ENCODE peak calls at places on chromosomes 11 and 22, in four cellular contexts. C, G, P and Z are unnamed samples.
A peak's percentile ranks its signal among the peaks of the same experiment; 100 is the strongest.

GRCh38 chr11:24386551-24387404 is 110.1 kb upstream of the LUZP2 start:
- DNase-seq in C (no peak), G (no peak), P (peak; percentile 12), Z (peak; percentile 9)

GRCh38 chr22:30773919-30774318 is 79.2 kb downstream of the OSBP2 start:
- DNase-seq in C (no peak), G (no peak), P (no peak), Z (no peak)

GRCh38 chr22:33255781-33256180 is 197.6 kb upstream of the SYN3 start:
- DNase-seq in C (no peak), G (no peak), P (no peak), Z (no peak)

GRCh38 chr11:133040289-133040893 is 491.9 kb downstream of the OPCML start:
- DNase-seq in C (no peak), G (no peak), P (no peak), Z (peak; percentile 8)

GRCh38 chr11:44404736-44405395 is 94.9 kb upstream of the ALX4 start:
- DNase-seq in C (no peak), G (no peak), P (no peak), Z (no peak)

GRCh38 chr11:17063171-17064002 is 14.1 kb downstream of the RPS13 start:
- DNase-seq in C (peak; percentile 42), G (peak; percentile 17), P (peak; percentile 54), Z (peak; percentile 38)

GRCh38 chr11:112797653-112798293 is 163.4 kb upstream of the NCAM1 start:
- DNase-seq in C (no peak), G (no peak), P (peak; percentile 3), Z (no peak)

GRCh38 chr11:41201156-41201555 is 258.3 kb downstream of the LRRC4C start:
- DNase-seq in C (no peak), G (no peak), P (peak; percentile 21), Z (peak; percentile 71)

GRCh38 chr11:8812438-8812837 is 98.6 kb upstream of the AKIP1 start:
- DNase-seq in C (no peak), G (no peak), P (peak; percentile 35), Z (no peak)

GRCh38 chr11:121250843-121251242 is 41.7 kb upstream of the SC5D start:
- DNase-seq in C (no peak), G (no peak), P (no peak), Z (no peak)

GRCh38 chr11:986270-986951 is 50.1 kb downstream of the MUC6 start:
- DNase-seq in C (no peak), G (no peak), P (no peak), Z (no peak)

GRCh38 chr22:29263791-29264216 is 4.0 kb downstream of the RHBDD3 start:
- DNase-seq in C (no peak), G (no peak), P (no peak), Z (no peak)
- TF ChIP-seq ZNF274 in C (no peak), G (no peak), P (no peak), Z (no peak)

DNA sequence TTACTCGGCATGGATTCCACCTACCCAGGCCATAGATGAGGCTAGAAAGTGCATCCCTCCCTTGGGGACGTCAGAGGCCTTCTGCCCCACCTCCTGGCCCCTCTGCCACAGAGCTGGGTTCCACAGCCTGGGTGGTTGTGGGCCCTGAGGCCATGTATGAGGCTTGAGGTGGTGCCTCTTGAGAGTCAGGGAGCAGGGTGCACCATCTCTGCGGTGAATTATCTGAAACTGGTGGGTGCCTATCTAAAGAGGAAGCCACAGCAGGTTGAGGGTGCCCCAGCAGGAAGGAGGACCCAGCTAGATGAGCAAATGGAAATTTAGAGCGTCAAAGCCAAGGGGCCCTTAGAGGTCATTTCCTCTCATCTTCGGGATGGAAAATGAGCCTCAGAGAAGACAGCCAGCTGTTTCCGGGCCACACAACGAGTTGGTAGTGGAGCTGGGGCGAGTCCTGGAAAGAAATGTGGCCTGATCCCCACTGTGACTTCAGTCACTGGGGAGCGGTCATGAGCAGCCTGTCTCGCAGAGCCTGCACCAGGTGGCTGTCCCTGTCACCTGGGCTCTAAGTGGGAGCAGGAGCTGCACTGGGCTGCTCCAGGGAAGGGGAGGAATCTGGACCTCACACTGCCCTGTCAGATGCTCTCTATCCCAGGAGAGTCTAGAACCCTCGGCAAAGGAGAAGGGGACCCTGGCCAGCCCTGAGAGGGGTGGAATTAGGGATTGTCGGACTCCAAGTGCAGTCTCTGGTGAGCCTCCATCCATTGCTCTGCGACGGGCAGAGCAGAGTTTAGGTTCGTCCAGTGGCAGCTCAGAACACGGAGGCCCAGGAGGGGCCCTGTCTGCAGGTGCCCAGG is 7.3 kb downstream of the ADORA2A start:
- DNase-seq in C (no peak), G (peak; percentile 92), P (no peak), Z (no peak)
- TF ChIP-seq YY1 in C (no peak), G (peak; percentile 52), P (no peak), Z (no peak)

GRCh38 chr11:19338375-19338774 is 97.6 kb upstream of the E2F8 start:
- DNase-seq in C (no peak), G (no peak), P (no peak), Z (no peak)
- H3K36me3 ChIP-seq in C (no peaks in the 10 kb centered on the region), G (no peaks in the 10 kb centered on the region), P (no peaks in the 10 kb centered on the region), Z (no peaks in the 10 kb centered on the region)

GRCh38 chr11:118341749-118342489 is 586 bp downstream of the CD3D start:
- DNase-seq in C (no peak), G (no peak), P (peak; percentile 32), Z (no peak)

GRCh38 chr11:118340437-118340836 is 2.1 kb downstream of the CD3D start:
- DNase-seq in C (no peak), G (no peak), P (no peak), Z (no peak)

GRCh38 chr11:118339281-118340045 is 3.0 kb downstream of the CD3D start:
- DNase-seq in C (no peak), G (no peak), P (no peak), Z (no peak)

GRCh38 chr11:118334746-118335145 is 7.8 kb downstream of the CD3D start:
- DNase-seq in C (no peak), G (no peak), P (no peak), Z (no peak)

GRCh38 chr11:118338637-118339061 is 3.9 kb downstream of the CD3D start:
- DNase-seq in C (no peak), G (no peak), P (peak; percentile 68), Z (no peak)
- TF ChIP-seq ZNF274 in C (no peak), G (no peak), P (no peak), Z (no peak)

GRCh38 chr11:60985991-60986915 is 14.8 kb downstream of the CD6 start:
- DNase-seq in C (no peak), G (no peak), P (no peak), Z (no peak)
- TF ChIP-seq YY1 in C (no peak), G (no peak), P (no peak), Z (no peak)

DNA sequence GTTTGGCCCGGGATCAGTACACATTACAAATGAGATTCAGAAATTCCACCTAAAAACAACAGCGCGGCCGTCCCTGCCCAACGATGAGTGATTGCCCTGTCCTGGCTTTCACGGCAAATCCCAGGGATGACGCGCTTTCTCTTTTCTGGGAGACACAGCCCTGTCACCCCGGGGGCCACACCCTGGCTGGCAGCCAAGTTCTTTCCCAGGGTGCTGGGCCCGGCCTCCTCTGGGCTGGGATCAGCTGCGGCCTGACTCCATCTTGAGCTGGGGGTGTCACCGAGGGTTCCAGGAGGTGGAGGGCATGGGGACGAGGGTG is 82.7 kb downstream of the FBLN1 start:
- DNase-seq in C (no peak), G (no peak), P (no peak), Z (no peak)
- H3K36me3 ChIP-seq in C (no peaks in the 10 kb centered on the region), G (no peaks in the 10 kb centered on the region), P (peaks cover 1% of the 10 kb centered on the region), Z (peaks cover 10% of the 10 kb centered on the region)

GRCh38 chr11:20310596-20311394 is 52.7 kb upstream of the HTATIP2 start:
- DNase-seq in C (no peak), G (no peak), P (no peak), Z (no peak)
- TF ChIP-seq ZNF274 in C (no peak), G (no peak), P (no peak), Z (no peak)